ENCODE peak calls at places on chromosome 12, in nine cellular contexts. One of them, this sample, is unnamed.

GRCh38 chr12:97426485-97427116 is 36.0 kb upstream of the RMST start:
- DNase-seq in effector CD4-positive, alpha-beta T cell: no peak
- DNase-seq in stimulated activated CD4-positive, alpha-beta T cell treated with anti-CD3 and anti-CD28 coated beads, Interleukin-4, amount 100 ng/mL, for 48 hours: no peak
- DNase-seq in activated gamma-delta T cell treated with anti-CD3 and anti-CD28 coated beads, Interleukin-2, amount 50 U/mL, for 16 hours: no peak
- DNase-seq in NCI-H69: peak; percentile 26
- DNase-seq in fibroblast of lung: no peak
- DNase-seq in C1 segment of cervical spinal cord: no peak
- DNase-seq in T-cell: no peak
- DNase-seq in H7: no peak
- DNase-seq in this sample: no peak

GRCh38 chr12:91276529-91276928 is 93.9 kb upstream of the DCN start:
- DNase-seq in stimulated activated CD4-positive, alpha-beta T cell treated with anti-CD3 and anti-CD28 coated beads, Interleukin-4, amount 100 ng/mL, for 48 hours: no peak
- DNase-seq in effector CD4-positive, alpha-beta T cell: no peak
- DNase-seq in activated gamma-delta T cell treated with anti-CD3 and anti-CD28 coated beads, Interleukin-2, amount 50 U/mL, for 16 hours: no peak
- DNase-seq in T-cell: no peak
- DNase-seq in H7: no peak
- DNase-seq in fibroblast of lung: no peak
- DNase-seq in C1 segment of cervical spinal cord: no peak
- DNase-seq in NCI-H69: no peak
- DNase-seq in this sample: no peak

GRCh38 chr12:98418357-98419075 is 96.9 kb upstream of the TMPO start:
- DNase-seq in activated gamma-delta T cell treated with anti-CD3 and anti-CD28 coated beads, Interleukin-2, amount 50 U/mL, for 16 hours: no peak
- DNase-seq in effector CD4-positive, alpha-beta T cell: no peak
- DNase-seq in C1 segment of cervical spinal cord: no peak
- DNase-seq in NCI-H69: peak; percentile 45
- DNase-seq in H7: peak; percentile 65
- DNase-seq in T-cell: no peak
- DNase-seq in fibroblast of lung: peak; percentile 95
- DNase-seq in stimulated activated CD4-positive, alpha-beta T cell treated with anti-CD3 and anti-CD28 coated beads, Interleukin-4, amount 100 ng/mL, for 48 hours: no peak
- DNase-seq in this sample: no peak

GRCh38 chr12:115337693-115338543 is 653.9 kb upstream of the TBX3 start:
- DNase-seq in NCI-H69: no peak
- DNase-seq in effector CD4-positive, alpha-beta T cell: no peak
- DNase-seq in stimulated activated CD4-positive, alpha-beta T cell treated with anti-CD3 and anti-CD28 coated beads, Interleukin-4, amount 100 ng/mL, for 48 hours: no peak
- DNase-seq in activated gamma-delta T cell treated with anti-CD3 and anti-CD28 coated beads, Interleukin-2, amount 50 U/mL, for 16 hours: no peak
- DNase-seq in T-cell: no peak
- DNase-seq in C1 segment of cervical spinal cord: peak; percentile 12
- DNase-seq in fibroblast of lung: peak; percentile 93
- DNase-seq in H7: no peak
- DNase-seq in this sample: no peak

GRCh38 chr12:25501565-25501964 is 51.5 kb downstream of the LMNTD1 start:
- DNase-seq in C1 segment of cervical spinal cord: no peak
- DNase-seq in H7: no peak
- DNase-seq in fibroblast of lung: no peak
- DNase-seq in effector CD4-positive, alpha-beta T cell: no peak
- DNase-seq in stimulated activated CD4-positive, alpha-beta T cell treated with anti-CD3 and anti-CD28 coated beads, Interleukin-4, amount 100 ng/mL, for 48 hours: no peak
- DNase-seq in T-cell: no peak
- DNase-seq in NCI-H69: no peak
- DNase-seq in activated gamma-delta T cell treated with anti-CD3 and anti-CD28 coated beads, Interleukin-2, amount 50 U/mL, for 16 hours: no peak
- DNase-seq in this sample: no peak

GRCh38 chr12:20624718-20625117 is 70.4 kb upstream of the SLCO1C1 start:
- DNase-seq in effector CD4-positive, alpha-beta T cell: no peak
- DNase-seq in H7: peak; percentile 1
- DNase-seq in stimulated activated CD4-positive, alpha-beta T cell treated with anti-CD3 and anti-CD28 coated beads, Interleukin-4, amount 100 ng/mL, for 48 hours: no peak
- DNase-seq in NCI-H69: peak; percentile 67
- DNase-seq in activated gamma-delta T cell treated with anti-CD3 and anti-CD28 coated beads, Interleukin-2, amount 50 U/mL, for 16 hours: no peak
- DNase-seq in fibroblast of lung: peak; percentile 49
- DNase-seq in T-cell: no peak
- DNase-seq in C1 segment of cervical spinal cord: no peak
- DNase-seq in this sample: no peak

GRCh38 chr12:52320784-52321400 is at the start of gene KRT83:
- DNase-seq in fibroblast of lung: no peak
- DNase-seq in C1 segment of cervical spinal cord: no peak
- DNase-seq in activated gamma-delta T cell treated with anti-CD3 and anti-CD28 coated beads, Interleukin-2, amount 50 U/mL, for 16 hours: no peak
- DNase-seq in effector CD4-positive, alpha-beta T cell: no peak
- DNase-seq in NCI-H69: no peak
- DNase-seq in H7: peak; percentile 69
- DNase-seq in stimulated activated CD4-positive, alpha-beta T cell treated with anti-CD3 and anti-CD28 coated beads, Interleukin-4, amount 100 ng/mL, for 48 hours: no peak
- DNase-seq in T-cell: no peak
- DNase-seq in this sample: no peak

GRCh38 chr12:66065146-66065545 is 65.4 kb downstream of the LLPH start:
- DNase-seq in C1 segment of cervical spinal cord: no peak
- DNase-seq in effector CD4-positive, alpha-beta T cell: no peak
- DNase-seq in T-cell: no peak
- DNase-seq in activated gamma-delta T cell treated with anti-CD3 and anti-CD28 coated beads, Interleukin-2, amount 50 U/mL, for 16 hours: no peak
- DNase-seq in H7: no peak
- DNase-seq in stimulated activated CD4-positive, alpha-beta T cell treated with anti-CD3 and anti-CD28 coated beads, Interleukin-4, amount 100 ng/mL, for 48 hours: no peak
- DNase-seq in NCI-H69: no peak
- DNase-seq in fibroblast of lung: peak; percentile 53
- DNase-seq in this sample: no peak

GRCh38 chr12:19744760-19745218 is 305.5 kb downstream of the AEBP2 start:
- DNase-seq in activated gamma-delta T cell treated with anti-CD3 and anti-CD28 coated beads, Interleukin-2, amount 50 U/mL, for 16 hours: no peak
- DNase-seq in H7: no peak
- DNase-seq in effector CD4-positive, alpha-beta T cell: no peak
- DNase-seq in fibroblast of lung: peak; percentile 89
- DNase-seq in NCI-H69: peak; percentile 67
- DNase-seq in C1 segment of cervical spinal cord: no peak
- DNase-seq in stimulated activated CD4-positive, alpha-beta T cell treated with anti-CD3 and anti-CD28 coated beads, Interleukin-4, amount 100 ng/mL, for 48 hours: no peak
- DNase-seq in T-cell: no peak
- DNase-seq in this sample: no peak

This sample was measured in effector memory CD4-positive, alpha-beta T cell.